ENCODE peak calls at places on chromosome 17, in four cellular contexts. W is ELR, X is heart right ventricle, S is non-pigmented ciliary epithelial cell. B is an unnamed sample.

GRCh38 chr17:79073016-79073705 is 1.5 kb upstream of the ENGASE start:
- DNase-seq in W (no peak), X (no peak), S (no peak), B (no peak)

GRCh38 chr17:50213026-50214015 is 11.9 kb upstream of the COL1A1 start:
- DNase-seq in W (no peak), X (no peak), S (no peak), B (no peak)

GRCh38 chr17:69949931-69950330 is 125.1 kb upstream of the KCNJ16 start:
- DNase-seq in W (no peak), X (no peak), S (no peak), B (no peak)

GRCh38 chr17:82961366-82962162 is 117.8 kb upstream of the METRNL start:
- DNase-seq in W (no peak), X (no peak), S (no peak), B (no peak)

GRCh38 chr17:81635973-81636504 is 873 bp downstream of the NPLOC4 start:
- DNase-seq in W (peak), X (no peak), S (peak), B (no peak)

GRCh38 chr17:19366637-19366972 is 4.1 kb upstream of the B9D1 start:
- DNase-seq in W (no peak), X (no peak), S (no peak), B (no peak)

GRCh38 chr17:258906-259305 is 77.5 kb upstream of the DOC2B start:
- DNase-seq in W (no peak), X (no peak), S (no peak), B (no peak)

GRCh38 chr17:77426676-77427386 is 286.1 kb downstream of the SEC14L1 start:
- DNase-seq in W (no peak), X (no peak), S (no peak), B (no peak)

GRCh38 chr17:50274945-50275221 is 617 bp downstream of the TMEM92 start:
- DNase-seq in W (no peak), X (no peak), S (no peak), B (no peak)

GRCh38 chr17:12599185-12599920 is 66.3 kb upstream of the MYOCD start:
- DNase-seq in W (peak), X (no peak), S (no peak), B (no peak)

GRCh38 chr17:27354051-27354490 is 60.2 kb downstream of the WSB1 start:
- DNase-seq in W (no peak), X (no peak), S (no peak), B (no peak)

GRCh38 chr17:37737081-37737480 is 7.8 kb downstream of the HNF1B start:
- DNase-seq in W (peak), X (no peak), S (no peak), B (no peak)

GRCh38 chr17:79843917-79844815 is 4.9 kb upstream of the CBX4 start:
- DNase-seq in W (peak), X (peak), S (no peak), B (no peak)

B was measured in right atrium auricular region.